ENCODE peak calls at places on chromosomes 1 and 21, in four cellular contexts. A is epithelial cell of esophagus, W is left lung, Z is AG04450. N is an unnamed sample.
A peak's percentile ranks its signal among the peaks of the same experiment; 100 is the strongest.

GRCh38 chr21:43892334-43892733 is 27.3 kb downstream of the AGPAT3 start:
- DNase-seq in A (no peak), W (no peak), Z (no peak), N (no peak)

GRCh38 chr1:211606327-211606913 is 27.5 kb upstream of the SLC30A1 start:
- DNase-seq in A (no peak), W (no peak), Z (no peak), N (no peak)

GRCh38 chr1:200979574-200980451 is 43.7 kb downstream of the KIF21B start:
- DNase-seq in A (peak; percentile 30), W (peak; percentile 91), Z (no peak), N (no peak)

GRCh38 chr21:36946949-36947371 is 19.5 kb downstream of the HLCS start:
- DNase-seq in A (no peak), W (no peak), Z (no peak), N (no peak)

GRCh38 chr1:14011132-14011531 is 311.1 kb downstream of the PRDM2 start:
- DNase-seq in A (no peak), W (no peak), Z (no peak), N (no peak)

GRCh38 chr1:175978926-175979325 is 228.2 kb downstream of the COP1 start:
- DNase-seq in A (no peak), W (no peak), Z (no peak), N (no peak)

GRCh38 chr1:53551428-53551995 is 92.3 kb downstream of the DMRTB1 start:
- DNase-seq in A (no peak), W (peak; percentile 42), Z (no peak), N (no peak)

GRCh38 chr1:54498383-54499096 is 49.5 kb upstream of the ACOT11 start:
- DNase-seq in A (no peak), W (no peak), Z (no peak), N (no peak)

GRCh38 chr1:236129315-236129714 is 13.0 kb upstream of the GPR137B start:
- DNase-seq in A (no peak), W (no peak), Z (no peak), N (no peak)

GRCh38 chr1:153174624-153175023 is 23.9 kb upstream of the SPRR2G start:
- DNase-seq in A (peak; percentile 94), W (no peak), Z (no peak), N (no peak)
- H3K4me3 ChIP-seq in A (no peak overlapping the region), W (no peak overlapping the region), Z (no peak overlapping the region), N (no peak overlapping the region)

GRCh38 chr1:116252785-116253184 is 120.3 kb upstream of the ATP1A1 start:
- DNase-seq in A (no peak), W (no peak), Z (no peak), N (no peak)
- TF ChIP-seq CTCF in A (no peak), W (no peak), Z (no peak), N (no peak)

GRCh38 chr1:18950415-18951026 is 6.0 kb downstream of the IFFO2 start:
- DNase-seq in A (no peak), W (no peak), Z (no peak), N (no peak)
- H3K4me3 ChIP-seq in A (peak overlapping the region; percentile 97), W (peak overlapping the region; percentile 32), Z (peak overlapping the region; percentile 47), N (peak overlapping the region; percentile 41)

DNA sequence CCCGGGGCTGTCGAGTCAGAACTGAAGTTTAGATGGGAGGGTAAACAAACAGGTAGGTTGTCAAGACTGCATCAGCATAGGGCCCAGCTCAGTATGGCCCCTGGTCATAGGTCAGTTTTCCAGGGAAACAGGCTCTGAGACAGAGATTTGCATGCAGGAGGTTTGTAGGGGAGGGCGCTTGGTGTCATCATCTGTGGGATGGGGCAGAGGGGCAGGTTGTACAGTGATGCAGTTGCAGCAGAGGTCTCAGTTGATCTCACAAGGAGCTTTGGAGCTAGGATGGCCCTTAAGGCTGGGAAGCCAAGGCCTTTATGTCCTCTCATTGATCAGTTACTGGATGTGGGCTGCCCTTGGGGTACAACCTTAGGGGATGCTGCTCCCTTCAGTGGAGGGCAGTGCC is 38.5 kb upstream of the KCNA10 start:
- DNase-seq in A (no peak), W (no peak), Z (no peak), N (no peak)
- TF ChIP-seq CTCF in A (no peak), W (no peak), Z (no peak), N (no peak)

GRCh38 chr1:245370175-245370825 is 215.5 kb downstream of the KIF26B start:
- DNase-seq in A (no peak), W (no peak), Z (no peak), N (no peak)
- H3K4me3 ChIP-seq in A (no peak overlapping the region), W (no peak overlapping the region), Z (no peak overlapping the region), N (no peak overlapping the region)

DNA sequence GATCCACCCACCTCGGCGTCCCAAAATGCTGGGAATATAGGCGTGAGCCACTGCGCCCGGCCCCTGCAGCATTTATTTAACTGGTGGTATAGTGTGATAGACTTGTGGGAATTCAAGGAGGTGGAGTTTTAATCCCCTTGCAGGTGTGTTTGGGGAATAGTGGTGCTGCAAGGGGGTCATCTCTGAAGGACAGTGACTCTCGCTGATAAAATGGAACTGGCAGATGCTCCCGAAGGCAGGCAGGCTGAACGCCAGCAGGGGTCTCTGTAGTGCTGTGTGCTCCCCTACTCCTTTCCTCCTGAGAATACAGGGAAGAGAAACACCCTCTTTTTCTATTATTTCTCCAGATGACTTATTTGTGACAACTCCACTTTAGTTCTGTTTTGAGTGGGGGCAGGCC is 4.0 kb downstream of the OSCP1 start:
- DNase-seq in A (no peak), W (no peak), Z (no peak), N (no peak)
- TF ChIP-seq CTCF in A (no peak), W (no peak), Z (peak; percentile 26), N (peak; percentile 49)

GRCh38 chr1:9606948-9607347 is 18.2 kb downstream of the TMEM201 start:
- DNase-seq in A (no peak), W (peak; percentile 66), Z (no peak), N (no peak)
- H3K4me3 ChIP-seq in A (no peak overlapping the region), W (no peak overlapping the region), Z (no peak overlapping the region), N (no peak overlapping the region)

GRCh38 chr1:156927215-156928042 is 7.0 kb downstream of the LRRC71 start:
- DNase-seq in A (peak; percentile 84), W (peak; percentile 91), Z (peak; percentile 26), N (peak; percentile 29)

GRCh38 chr1:156929596-156930238 is 9.3 kb downstream of the LRRC71 start:
- DNase-seq in A (no peak), W (no peak), Z (no peak), N (no peak)

GRCh38 chr1:156930483-156930882 is 10.1 kb downstream of the LRRC71 start:
- DNase-seq in A (no peak), W (no peak), Z (no peak), N (no peak)

GRCh38 chr1:156926175-156926574 is 5.7 kb downstream of the LRRC71 start:
- DNase-seq in A (peak; percentile 74), W (peak; percentile 88), Z (no peak), N (peak; percentile 56)

GRCh38 chr1:156928043-156928602 is 7.7 kb downstream of the LRRC71 start:
- DNase-seq in A (no peak), W (no peak), Z (no peak), N (no peak)
- TF ChIP-seq CTCF in A (no peak), W (no peak), Z (no peak), N (no peak)

GRCh38 chr1:56923207-56923606 is 42.6 kb downstream of the C8B start:
- DNase-seq in A (no peak), W (no peak), Z (no peak), N (no peak)

GRCh38 chr1:56925193-56925592 is 40.6 kb downstream of the C8B start:
- DNase-seq in A (no peak), W (no peak), Z (no peak), N (no peak)

GRCh38 chr1:56922507-56922906 is 43.3 kb downstream of the C8B start:
- DNase-seq in A (no peak), W (no peak), Z (no peak), N (no peak)

GRCh38 chr1:56922070-56922469 is 43.7 kb downstream of the C8B start:
- DNase-seq in A (no peak), W (no peak), Z (no peak), N (no peak)

DNA sequence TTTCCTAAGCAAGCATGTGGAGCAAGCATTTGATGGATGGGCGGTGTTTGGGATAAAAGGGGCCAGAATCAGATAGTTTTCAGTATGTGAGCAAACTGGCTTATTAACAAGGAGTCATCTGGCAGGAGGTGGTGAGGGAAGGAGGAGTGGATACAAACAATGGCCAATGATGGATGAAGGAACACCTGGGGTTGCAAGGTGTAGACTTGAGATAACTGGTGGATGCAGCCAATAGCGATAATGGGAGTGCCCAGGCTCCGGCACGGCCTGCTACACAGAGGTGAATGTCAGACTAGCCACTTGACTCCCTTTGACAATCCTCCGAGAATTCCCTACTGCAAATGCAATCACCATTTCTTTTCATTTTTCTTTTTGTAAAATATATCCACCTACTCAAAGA is 41.7 kb downstream of the C8B start:
- DNase-seq in A (no peak), W (no peak), Z (no peak), N (no peak)
- H3K4me3 ChIP-seq in A (no peak overlapping the region), W (no peak overlapping the region), Z (no peak overlapping the region), N (no peak overlapping the region)

DNA sequence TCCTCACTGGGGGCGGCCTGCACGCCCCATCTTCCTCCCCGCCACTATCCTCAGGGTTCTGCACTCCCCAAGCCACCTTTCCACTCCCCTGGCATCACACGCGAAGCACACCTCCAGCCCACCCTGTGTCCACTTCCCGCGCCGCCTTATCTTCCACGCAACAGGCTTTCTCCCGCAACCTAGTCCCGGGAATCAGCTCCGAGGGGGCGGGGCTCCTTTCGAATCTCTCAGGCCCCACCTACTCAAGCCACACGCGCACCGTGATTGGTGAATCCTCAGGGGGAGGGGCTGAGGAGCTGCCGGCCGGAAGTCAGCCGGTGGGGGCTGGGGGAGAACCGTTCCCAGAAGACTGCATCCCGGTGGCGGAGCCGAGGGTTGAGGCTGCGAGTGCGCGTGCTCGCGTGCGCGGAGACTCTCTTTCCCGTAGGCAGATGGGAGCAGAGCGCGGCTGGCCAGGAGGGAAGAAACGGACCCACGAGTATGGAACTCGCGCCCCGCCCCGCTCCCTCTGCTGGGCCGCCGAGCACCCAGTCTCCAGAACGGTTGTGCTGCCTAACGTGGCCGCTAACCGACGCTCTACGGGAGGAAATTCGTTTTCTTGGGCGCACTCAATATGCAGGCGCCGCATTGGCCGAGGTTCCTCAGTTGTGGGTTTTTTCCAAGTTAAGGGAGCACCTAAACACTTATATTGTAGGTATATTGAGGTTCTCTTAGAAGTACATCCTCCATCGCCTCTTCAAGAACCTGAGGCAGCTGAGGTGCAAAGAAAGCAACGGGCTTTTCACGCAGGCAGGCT is at the start of gene PSRC1:
- DNase-seq in A (peak; percentile 97), W (peak; percentile 98), Z (peak; percentile 92), N (peak; percentile 87)
- TF ChIP-seq CTCF in A (peak; percentile 65), W (peak; percentile 28), Z (peak; percentile 68), N (peak; percentile 23)

N was measured in HFF-Myc.